ENCODE peak calls at places on chromosomes 16 and 17, in six cellular contexts. C is dorsolateral prefrontal cortex, W is lower lobe of right lung, T is neural crest cell, P is GM13976, I is pancreas. V is an unnamed sample.
A peak's percentile ranks its signal among the peaks of the same experiment; 100 is the strongest.

GRCh38 chr16:23423496-23424049 is 29.4 kb downstream of the COG7 start:
- DNase-seq in T (no peak), P (no peak), I (no peak), C (no peak), W (peak; percentile 59), V (no peak)

GRCh38 chr16:57970971-57971370 is at the start of gene CNGB1:
- DNase-seq in P (no peak), W (peak; percentile 30), I (no peak), C (no peak), T (no peak), V (no peak)

GRCh38 chr17:30964878-30965277 is 6.0 kb upstream of the RNF135 start:
- DNase-seq in C (no peak), I (no peak), W (no peak), P (no peak), T (no peak), V (no peak)

GRCh38 chr16:17921357-17921978 is 415.1 kb downstream of the NPIPA8 start:
- DNase-seq in T (peak; percentile 11), I (no peak), P (peak; percentile 44), W (peak; percentile 47), C (no peak), V (no peak)

GRCh38 chr17:64653325-64653984 is 8.7 kb downstream of the SMURF2 start:
- DNase-seq in P (no peak), C (no peak), W (no peak), I (no peak), T (no peak), V (no peak)

GRCh38 chr17:81688616-81689015 is 4.8 kb downstream of the HGS start:
- DNase-seq in W (no peak), I (no peak), C (no peak), P (no peak), T (no peak), V (no peak)

GRCh38 chr17:82228842-82229685 is at the start of gene SLC16A3:
- DNase-seq in T (no peak), P (peak; percentile 95), I (peak; percentile 80), W (peak; percentile 87), C (no peak), V (peak; percentile 88)

GRCh38 chr16:489606-490005 is 37.9 kb upstream of the CAPN15 start:
- DNase-seq in T (no peak), C (no peak), P (no peak), W (no peak), I (no peak), V (no peak)

GRCh38 chr16:82079892-82080291 is 44.8 kb downstream of the HSD17B2 start:
- DNase-seq in W (no peak), P (no peak), T (no peak), C (no peak), I (no peak), V (no peak)

GRCh38 chr16:5056347-5056746 is 9.4 kb downstream of the C16orf89 start:
- DNase-seq in W (no peak), C (no peak), T (peak; percentile 33), I (no peak), P (peak; percentile 78), V (no peak)

GRCh38 chr17:81039854-81040758 is 5.2 kb downstream of the BAIAP2 start:
- DNase-seq in T (no peak), P (no peak), I (no peak), C (no peak), W (no peak), V (no peak)

GRCh38 chr16:85422124-85422373 is 191.1 kb upstream of the GSE1 start:
- DNase-seq in W (no peak), C (no peak), P (no peak), T (no peak), I (no peak), V (no peak)

GRCh38 chr17:43879723-43880419 is 27.5 kb downstream of the MPP2 start:
- DNase-seq in I (no peak), W (no peak), T (no peak), C (no peak), P (no peak), V (no peak)

GRCh38 chr16:51756447-51757123 is 605.5 kb upstream of the SALL1 start:
- DNase-seq in W (no peak), T (no peak), I (no peak), P (no peak), C (no peak), V (no peak)

GRCh38 chr17:60425626-60426025 is 3.3 kb downstream of the CHCT1 start:
- DNase-seq in I (no peak), T (no peak), P (no peak), C (no peak), W (no peak), V (no peak)

GRCh38 chr16:9428355-9429005 is 337.0 kb downstream of the HAPSTR1 start:
- DNase-seq in P (no peak), I (no peak), T (no peak), C (no peak), W (no peak), V (no peak)

GRCh38 chr16:12459401-12459791 is 344.3 kb downstream of the CPPED1 start:
- DNase-seq in C (no peak), P (no peak), I (no peak), T (no peak), W (peak; percentile 80), V (no peak)

GRCh38 chr16:61926766-61927165 is 109.5 kb downstream of the CDH8 start:
- DNase-seq in C (no peak), W (no peak), T (no peak), I (no peak), P (no peak), V (no peak)

GRCh38 chr17:41176744-41177387 is 1.2 kb downstream of the KRTAP4-2 start:
- DNase-seq in P (no peak), I (no peak), T (no peak), W (no peak), C (no peak), V (no peak)

GRCh38 chr17:16463341-16464000 is 28.5 kb downstream of the LRRC75A start:
- DNase-seq in C (peak; percentile 87), P (no peak), W (no peak), I (peak; percentile 70), T (no peak), V (peak; percentile 49)
- TF ChIP-seq CTCF in C (no peak), P (no peak), W (no peak), I (peak; percentile 17), T (peak; percentile 20), V (peak; percentile 13)

GRCh38 chr16:35255186-35255803 is 1795.9 kb downstream of the TP53TG3F start:
- DNase-seq in I (no peak), C (no peak), P (no peak), W (no peak), T (no peak), V (no peak)

GRCh38 chr16:35252356-35252936 is 1793.0 kb downstream of the TP53TG3F start:
- DNase-seq in T (no peak), I (no peak), P (no peak), W (no peak), C (no peak), V (no peak)

GRCh38 chr16:35258381-35258780 is 1799.0 kb downstream of the TP53TG3F start:
- DNase-seq in C (no peak), P (no peak), I (no peak), T (no peak), W (no peak), V (no peak)

GRCh38 chr16:35255816-35256215 is 1796.4 kb downstream of the TP53TG3F start:
- DNase-seq in T (no peak), C (no peak), W (no peak), I (no peak), P (no peak), V (no peak)
- TF ChIP-seq CTCF in T (no peak), C (no peak), W (no peak), I (no peak), P (no peak), V (no peak)

GRCh38 chr17:62627219-62627903 is at the start of gene MRC2:
- DNase-seq in I (peak; percentile 64), P (peak; percentile 78), C (no peak), T (peak; percentile 63), W (peak; percentile 72), V (no peak)
- TF ChIP-seq CTCF in I (no peak), P (no peak), C (no peak), T (no peak), W (no peak), V (no peak)

DNA sequence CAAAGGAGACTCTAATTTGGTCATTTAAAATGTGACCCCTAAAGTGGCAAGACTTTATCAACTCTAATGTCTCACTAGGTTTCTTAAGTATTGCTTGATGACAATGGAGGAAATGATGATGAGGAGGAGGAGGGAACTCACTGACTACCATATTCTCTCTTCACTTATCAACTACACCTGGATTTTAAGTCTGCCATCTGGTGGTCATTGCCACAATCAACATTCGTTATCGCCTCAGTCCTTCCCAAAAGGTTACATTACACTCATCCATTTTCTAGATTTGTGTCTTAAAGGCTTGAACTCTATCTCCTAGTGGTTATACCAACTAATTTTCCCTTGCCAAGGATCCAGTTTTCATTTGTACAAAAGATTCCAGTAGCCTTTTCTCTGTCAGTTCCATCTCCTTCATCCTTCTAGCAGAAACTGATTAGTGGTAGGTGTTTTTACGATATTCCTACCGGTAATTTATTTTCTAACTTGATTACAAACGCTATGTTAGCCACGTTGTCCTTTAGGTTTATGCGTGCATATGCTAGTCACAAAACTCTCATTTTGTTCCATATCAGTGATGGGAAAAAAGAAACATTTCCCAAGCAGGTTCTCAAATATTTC is 114.6 kb upstream of the NOG start:
- DNase-seq in I (no peak), C (no peak), W (no peak), P (peak; percentile 15), T (no peak), V (no peak)
- TF ChIP-seq CTCF in I (peak; percentile 22), C (peak; percentile 53), W (peak; percentile 37), P (peak; percentile 46), T (peak; percentile 68), V (peak; percentile 81)

GRCh38 chr17:7014995-7015586 is 2.7 kb downstream of the RNASEK start:
- DNase-seq in W (no peak), I (no peak), P (peak; percentile 64), T (no peak), C (no peak), V (no peak)

GRCh38 chr17:7016406-7016805 is 4.0 kb downstream of the RNASEK start:
- DNase-seq in I (no peak), P (no peak), W (no peak), T (no peak), C (no peak), V (no peak)

GRCh38 chr17:7015587-7016020 is 3.2 kb downstream of the RNASEK start:
- DNase-seq in I (no peak), T (no peak), C (no peak), W (no peak), P (no peak), V (no peak)

GRCh38 chr17:7011942-7012254 is 526 bp upstream of the RNASEK start:
- DNase-seq in I (no peak), C (no peak), P (no peak), W (no peak), T (no peak), V (no peak)

GRCh38 chr17:7014261-7014994 is 2.0 kb downstream of the RNASEK start:
- DNase-seq in I (peak; percentile 97), T (peak; percentile 95), P (peak; percentile 93), C (peak; percentile 98), W (peak; percentile 99), V (peak; percentile 85)
- TF ChIP-seq CTCF in I (peak; percentile 81), T (peak; percentile 89), P (peak; percentile 93), C (peak; percentile 84), W (peak; percentile 80), V (peak; percentile 23)